ENCODE peak calls at places on chromosomes 5 and 9, in five cellular contexts. S is suprapubic skin, Y is fibroblast of mammary gland, U is cardiac fibroblast, B is lower leg skin. O is an unnamed sample.

GRCh38 chr5:19853616-19854240 is 134.3 kb downstream of the CDH18 start:
- DNase-seq in S (no peak), Y (no peak), U (peak; percentile 51), B (no peak), O (no peak)

GRCh38 chr5:157827429-157827828 is 31.5 kb downstream of the CLINT1 start:
- DNase-seq in S (no peak), Y (peak; percentile 71), U (peak; percentile 41), B (no peak), O (no peak)

GRCh38 chr9:137660144-137660543 is 41.3 kb downstream of the EHMT1 start:
- DNase-seq in S (no peak), Y (peak; percentile 38), U (peak; percentile 40), B (no peak), O (no peak)

GRCh38 chr5:124963236-124963929 is 216.9 kb upstream of the ZNF608 start:
- DNase-seq in S (no peak), Y (peak; percentile 77), U (peak; percentile 89), B (no peak), O (no peak)

GRCh38 chr9:76581752-76582151 is 122.8 kb downstream of the GCNT1 start:
- DNase-seq in S (no peak), Y (no peak), U (no peak), B (no peak), O (no peak)

GRCh38 chr9:19379283-19379682 is 753 bp downstream of the RPS6 start:
- DNase-seq in S (no peak), Y (no peak), U (no peak), B (no peak), O (no peak)

GRCh38 chr5:173689171-173689676 is 72.8 kb upstream of the BOD1 start:
- DNase-seq in S (no peak), Y (no peak), U (peak; percentile 21), B (no peak), O (no peak)

GRCh38 chr5:154771383-154771901 is 16.3 kb downstream of the LARP1 start:
- DNase-seq in S (no peak), Y (peak; percentile 87), U (peak; percentile 89), B (no peak), O (no peak)

GRCh38 chr9:15298362-15298761 is 8.7 kb downstream of the TTC39B start:
- DNase-seq in S (no peak), Y (peak; percentile 81), U (no peak), B (no peak), O (no peak)

GRCh38 chr9:133127340-133127981 is 6.4 kb upstream of the RALGDS start:
- DNase-seq in S (peak; percentile 91), Y (peak; percentile 58), U (no peak), B (no peak), O (no peak)

GRCh38 chr9:16039103-16039987 is 486.5 kb downstream of the CCDC171 start:
- DNase-seq in S (no peak), Y (peak; percentile 71), U (peak; percentile 32), B (no peak), O (no peak)

GRCh38 chr9:86549920-86550319 is 195.7 kb upstream of the TUT7 start:
- DNase-seq in S (no peak), Y (peak; percentile 73), U (peak; percentile 5), B (no peak), O (no peak)

GRCh38 chr9:76905984-76906861 is at the start of gene PRUNE2:
- DNase-seq in S (peak; percentile 75), Y (peak; percentile 86), U (peak; percentile 87), B (no peak), O (peak; percentile 56)

GRCh38 chr5:135039526-135040296 is 5.7 kb upstream of the PITX1 start:
- DNase-seq in S (no peak), Y (no peak), U (no peak), B (no peak), O (no peak)

GRCh38 chr5:165508286-165508685 is 2002.9 kb downstream of the MAT2B start:
- DNase-seq in S (no peak), Y (no peak), U (no peak), B (no peak), O (no peak)

GRCh38 chr5:107213025-107213424 is 457.7 kb downstream of the EFNA5 start:
- DNase-seq in S (no peak), Y (no peak), U (no peak), B (no peak), O (no peak)

GRCh38 chr9:137744632-137745183 is 125.9 kb downstream of the EHMT1 start:
- DNase-seq in S (no peak), Y (no peak), U (no peak), B (no peak), O (peak; percentile 56)

GRCh38 chr5:136458481-136458880 is 93.1 kb upstream of the TRPC7 start:
- DNase-seq in S (no peak), Y (no peak), U (no peak), B (no peak), O (no peak)

GRCh38 chr9:137297966-137298365 is 4.1 kb downstream of the NRARP start:
- DNase-seq in S (no peak), Y (no peak), U (no peak), B (no peak), O (no peak)

GRCh38 chr9:86639899-86640379 is 285.7 kb upstream of the TUT7 start:
- DNase-seq in S (no peak), Y (no peak), U (no peak), B (no peak), O (no peak)

GRCh38 chr9:88652876-88653275 is 117.9 kb downstream of the NXNL2 start:
- DNase-seq in S (no peak), Y (peak; percentile 56), U (peak; percentile 24), B (no peak), O (no peak)

GRCh38 chr9:20604561-20604960 is 17.7 kb downstream of the MLLT3 start:
- DNase-seq in S (no peak), Y (peak; percentile 50), U (peak; percentile 48), B (no peak), O (no peak)

GRCh38 chr5:146426853-146427618 is 20.1 kb upstream of the TCERG1 start:
- DNase-seq in S (no peak), Y (peak; percentile 54), U (peak; percentile 66), B (no peak), O (peak; percentile 63)

DNA sequence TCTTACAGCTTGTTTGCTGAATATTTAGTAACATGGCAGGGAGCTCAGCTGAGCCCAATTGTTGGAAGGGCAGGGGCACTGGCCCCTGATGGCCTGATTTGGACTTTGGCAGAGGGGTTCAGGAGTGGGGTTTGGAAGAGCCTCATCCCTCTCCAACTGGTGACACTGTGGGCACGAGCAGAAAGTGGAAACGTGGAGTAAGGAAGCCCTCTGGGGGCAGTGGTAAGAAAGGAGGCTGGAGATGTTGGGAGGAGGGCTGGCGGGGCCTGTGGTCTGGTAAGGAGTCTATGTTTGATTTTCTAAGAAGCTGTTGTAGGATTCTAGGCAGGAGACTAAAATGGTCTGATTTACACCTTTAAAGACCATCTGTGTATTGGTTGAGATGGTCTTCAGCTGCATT is 208.9 kb downstream of the HSPA4 start:
- DNase-seq in S (no peak), Y (no peak), U (no peak), B (no peak), O (no peak)
- TF ChIP-seq CTCF in S (no peak), Y (peak; percentile 6), U (no peak), B (no peak), O (peak; percentile 6)

GRCh38 chr5:60195083-60195482 is 301.6 kb upstream of the PDE4D start:
- DNase-seq in S (no peak), Y (no peak), U (no peak), B (no peak), O (no peak)
- TF ChIP-seq CTCF in S (no peak), Y (no peak), U (no peak), B (no peak), O (no peak)

GRCh38 chr9:95910770-95911340 is 35.4 kb downstream of the ERCC6L2 start:
- DNase-seq in S (no peak), Y (no peak), U (no peak), B (no peak), O (no peak)

GRCh38 chr9:95912773-95913172 is 37.3 kb downstream of the ERCC6L2 start:
- DNase-seq in S (no peak), Y (no peak), U (no peak), B (no peak), O (no peak)

GRCh38 chr9:95907794-95908193 is 32.3 kb downstream of the ERCC6L2 start:
- DNase-seq in S (no peak), Y (peak; percentile 2), U (no peak), B (no peak), O (no peak)

DNA sequence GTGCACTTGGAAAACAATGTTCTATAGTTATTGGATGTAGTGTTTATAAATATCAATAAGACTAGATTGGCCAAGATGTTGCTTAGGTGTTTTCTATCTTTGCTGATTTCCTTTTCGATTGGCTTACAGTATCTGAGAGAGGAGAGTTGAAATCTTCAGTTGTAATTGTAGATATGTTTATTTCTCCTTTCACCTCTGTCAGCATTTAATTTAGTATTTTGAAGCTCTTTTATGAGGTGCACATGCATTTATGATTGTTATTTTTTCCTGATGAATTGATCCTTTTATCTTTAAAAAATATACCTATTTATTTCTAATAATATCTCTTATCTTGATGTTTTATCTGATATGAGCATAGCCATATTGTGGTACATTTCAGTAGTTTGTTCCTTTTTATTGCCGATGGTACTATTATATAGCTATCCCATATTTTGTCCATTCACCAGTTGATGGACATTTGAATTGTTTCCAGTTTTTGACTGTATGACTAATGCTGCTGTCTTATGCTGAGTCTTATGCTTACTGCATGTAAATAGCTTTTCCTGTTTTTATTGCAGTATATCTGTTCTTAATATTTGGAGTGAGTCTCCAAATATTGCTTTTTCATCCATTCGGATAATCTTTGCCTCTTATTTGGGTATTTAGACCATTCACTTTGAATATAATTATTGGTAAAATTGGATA is 34.7 kb downstream of the ERCC6L2 start:
- DNase-seq in S (no peak), Y (peak; percentile 26), U (peak; percentile 25), B (no peak), O (no peak)
- TF ChIP-seq CTCF in S (no peak), Y (no peak), U (no peak), B (no peak), O (no peak)

DNA sequence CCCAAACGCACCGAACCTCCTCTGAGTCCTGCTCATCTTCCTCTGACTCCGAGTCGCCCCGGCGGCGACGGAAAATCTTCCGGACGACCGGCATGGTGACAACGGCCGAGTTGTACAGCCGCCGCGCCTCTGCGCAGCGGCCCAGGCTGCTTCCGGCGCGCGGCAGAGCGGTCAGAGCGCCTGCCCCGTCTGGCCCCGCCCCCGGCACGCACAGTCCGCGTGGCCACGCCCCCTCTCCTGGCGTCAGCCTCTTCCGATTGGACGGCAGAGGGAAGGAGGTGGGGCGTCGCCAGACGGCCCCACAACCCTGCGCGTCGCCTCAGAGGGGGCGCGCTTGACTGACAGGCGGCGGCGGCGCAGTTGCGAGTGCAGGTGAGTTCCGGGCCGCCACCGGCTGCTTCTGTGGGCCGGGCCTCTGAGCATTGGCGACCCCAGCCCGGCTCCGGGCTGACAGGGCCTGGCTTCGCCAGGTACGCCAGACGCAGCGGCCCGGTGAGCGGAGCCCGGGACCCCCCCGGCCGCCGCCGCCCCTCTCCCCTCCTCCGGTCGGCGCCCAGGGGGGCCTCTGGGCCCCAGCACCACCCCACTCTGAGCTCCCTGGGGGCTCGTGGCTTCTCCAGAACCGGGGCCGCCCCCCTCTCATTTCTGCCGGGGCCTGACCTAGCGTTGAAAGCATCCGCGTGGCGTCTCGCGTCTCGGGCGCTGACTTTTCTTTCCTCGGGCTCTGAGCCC is at the start of the genes C9orf78 and USP20:
- DNase-seq in S (peak; percentile 95), Y (peak; percentile 88), U (peak; percentile 96), B (peak; percentile 92), O (peak; percentile 100)
- TF ChIP-seq CTCF in S (no peak), Y (no peak), U (no peak), B (no peak), O (peak; percentile 27)

GRCh38 chr9:35072461-35073275 is at the start of gene VCP:
- DNase-seq in S (peak; percentile 99), Y (peak; percentile 99), U (peak; percentile 99), B (peak; percentile 98), O (peak; percentile 99)
- TF ChIP-seq CTCF in S (no peak), Y (no peak), U (no peak), B (no peak), O (peak; percentile 12)

GRCh38 chr5:74639538-74640449 is 734 bp downstream of the ENC1 start:
- DNase-seq in S (no peak), Y (peak; percentile 38), U (peak; percentile 60), B (no peak), O (peak; percentile 28)
- TF ChIP-seq CTCF in S (no peak), Y (no peak), U (peak; percentile 37), B (no peak), O (no peak)